ENCODE peak calls at places on chromosome 16, in four cellular contexts. K, U, B and Y are unnamed samples.

GRCh38 chr16:81497690-81498089 is 53.1 kb downstream of the CMIP start:
- DNase-seq in K (no peak), U (no peak), B (no peak), Y (no peak)

GRCh38 chr16:88915639-88916327 is 49.3 kb upstream of the PABPN1L start:
- DNase-seq in K (no peak), U (no peak), B (no peak), Y (no peak)

GRCh38 chr16:29644338-29644857 is 18.6 kb upstream of the SPN start:
- DNase-seq in K (no peak), U (no peak), B (no peak), Y (no peak)

GRCh38 chr16:11743308-11744074 is 834 bp upstream of the TXNDC11 start:
- DNase-seq in K (no peak), U (no peak), B (peak; percentile 86), Y (peak; percentile 50)

GRCh38 chr16:66603537-66604375 is 748 bp upstream of the CMTM3 start:
- DNase-seq in K (peak; percentile 92), U (peak; percentile 68), B (peak; percentile 51), Y (peak; percentile 87)

GRCh38 chr16:9116141-9116540 is 24.7 kb downstream of the HAPSTR1 start:
- DNase-seq in K (no peak), U (no peak), B (no peak), Y (no peak)

GRCh38 chr16:46746821-46747776 is 1.0 kb downstream of the MYLK3 start:
- DNase-seq in K (peak; percentile 76), U (no peak), B (no peak), Y (no peak)

GRCh38 chr16:25575363-25575762 is 116.4 kb upstream of the HS3ST4 start:
- DNase-seq in K (no peak), U (no peak), B (no peak), Y (no peak)

GRCh38 chr16:1510272-1510671 is 17.1 kb downstream of the TELO2 start:
- DNase-seq in K (no peak), U (no peak), B (no peak), Y (no peak)

GRCh38 chr16:72990003-72990521 is 57.9 kb downstream of the ZFHX3 start:
- DNase-seq in K (peak; percentile 95), U (no peak), B (peak; percentile 80), Y (no peak)

GRCh38 chr16:3508736-3509135 is 7.9 kb downstream of the CLUAP1 start:
- DNase-seq in K (peak; percentile 31), U (no peak), B (no peak), Y (no peak)

GRCh38 chr16:11719171-11719570 is 23.5 kb downstream of the TXNDC11 start:
- DNase-seq in K (no peak), U (no peak), B (no peak), Y (no peak)

GRCh38 chr16:89958068-89958467 is 9.5 kb downstream of the DEF8 start:
- DNase-seq in K (no peak), U (no peak), B (peak; percentile 39), Y (no peak)

GRCh38 chr16:54816471-54816870 is 114.2 kb upstream of the IRX5 start:
- DNase-seq in K (no peak), U (no peak), B (no peak), Y (no peak)

GRCh38 chr16:77289331-77289809 is 90.2 kb downstream of the SYCE1L start:
- DNase-seq in K (no peak), U (no peak), B (peak; percentile 88), Y (no peak)

GRCh38 chr16:28561557-28562187 is 8.0 kb downstream of the SGF29 start:
- DNase-seq in K (no peak), U (no peak), B (no peak), Y (no peak)

GRCh38 chr16:12679660-12680272 is 123.9 kb downstream of the CPPED1 start:
- DNase-seq in K (no peak), U (no peak), B (no peak), Y (no peak)

GRCh38 chr16:4358831-4359561 is 7.9 kb upstream of the PAM16 start:
- DNase-seq in K (peak; percentile 93), U (no peak), B (no peak), Y (peak; percentile 75)

GRCh38 chr16:70556063-70556462 is 32.4 kb downstream of the SF3B3 start:
- DNase-seq in K (no peak), U (no peak), B (no peak), Y (no peak)

GRCh38 chr16:73714976-73715375 is 581.6 kb upstream of the PSMD7 start:
- DNase-seq in K (no peak), U (peak; percentile 66), B (no peak), Y (no peak)

GRCh38 chr16:10640934-10641333 is 53.8 kb downstream of the TEKT5 start:
- DNase-seq in K (no peak), U (no peak), B (no peak), Y (no peak)

GRCh38 chr16:10641953-10642949 is 52.5 kb downstream of the TEKT5 start:
- DNase-seq in K (no peak), U (no peak), B (no peak), Y (no peak)

GRCh38 chr16:10642964-10643363 is 51.8 kb downstream of the TEKT5 start:
- DNase-seq in K (no peak), U (no peak), B (no peak), Y (no peak)

GRCh38 chr16:10644092-10644491 is 50.6 kb downstream of the TEKT5 start:
- DNase-seq in K (no peak), U (no peak), B (no peak), Y (no peak)

DNA sequence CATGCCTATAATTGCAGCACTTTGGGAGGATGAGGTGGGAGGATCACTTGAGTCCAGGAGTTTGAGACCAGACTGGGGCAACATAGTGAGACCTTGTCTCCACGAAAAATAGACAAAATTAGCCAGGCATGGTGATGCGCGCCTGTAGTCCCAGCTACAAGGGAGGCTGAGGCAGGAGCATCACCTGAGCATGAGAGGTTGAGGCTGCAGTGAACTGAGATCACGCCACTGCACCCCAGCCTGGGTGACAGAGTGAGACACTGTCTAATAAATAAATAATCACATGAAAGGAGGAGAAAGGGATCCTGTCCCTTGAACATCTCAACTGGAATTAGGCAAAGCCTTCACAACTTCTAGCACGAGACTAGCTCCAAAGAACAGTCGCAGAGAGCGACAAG is 53.2 kb downstream of the TEKT5 start:
- DNase-seq in K (no peak), U (no peak), B (no peak), Y (no peak)
- TF ChIP-seq CTCF in K (no peak), U (no peak), B (no peak), Y (no peak)

GRCh38 chr16:31077592-31078199 is 3.5 kb downstream of the ZNF646 start:
- DNase-seq in K (no peak), U (no peak), B (no peak), Y (no peak)
- TF ChIP-seq CTCF in K (no peak), U (no peak), B (no peak), Y (no peak)

DNA sequence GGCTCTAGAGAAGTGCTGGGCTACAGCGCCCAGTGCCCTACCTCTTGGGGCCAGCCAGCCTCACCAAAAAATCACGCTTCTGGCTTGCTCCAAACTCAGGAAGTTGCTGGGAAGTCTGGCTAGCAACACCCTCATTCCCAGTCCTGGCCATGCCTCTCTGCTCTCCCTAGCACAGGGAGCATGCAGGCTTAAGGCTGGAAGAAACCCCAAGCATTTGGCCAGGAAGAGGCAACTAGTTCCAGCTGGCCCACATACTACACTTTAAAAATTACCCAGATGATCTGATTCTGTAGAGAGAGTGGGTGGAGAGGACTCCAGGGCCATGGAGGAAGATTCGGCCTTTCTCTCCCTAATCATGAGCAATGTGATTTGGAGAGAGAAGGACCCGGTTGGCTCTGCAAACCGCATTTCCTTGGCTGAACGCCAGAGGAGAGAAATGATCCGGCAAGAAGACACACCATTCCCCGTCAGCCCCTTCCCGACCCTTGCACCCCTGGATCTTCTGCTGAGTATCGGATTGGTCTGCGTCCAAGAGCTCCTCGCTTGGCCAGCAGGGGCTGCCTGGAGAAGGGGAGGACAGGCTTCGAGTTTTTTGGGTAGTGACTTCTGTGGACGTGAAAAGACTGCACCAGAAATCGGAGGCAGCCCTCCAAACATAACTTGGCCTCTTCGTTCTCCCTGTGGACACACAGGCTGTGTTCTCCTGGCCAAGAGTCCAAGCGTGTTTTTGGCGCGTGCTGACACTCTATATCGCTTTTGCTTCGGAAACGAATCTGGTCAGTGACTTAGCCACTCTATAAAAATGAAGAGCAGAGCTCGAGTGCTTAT is 406.3 kb downstream of the WWOX start:
- DNase-seq in K (peak; percentile 88), U (no peak), B (peak; percentile 77), Y (no peak)
- TF ChIP-seq CTCF in K (no peak), U (no peak), B (peak; percentile 44), Y (no peak)

GRCh38 chr16:22813223-22813945 is 578 bp upstream of the HS3ST2 start:
- DNase-seq in K (peak; percentile 88), U (no peak), B (peak; percentile 43), Y (peak; percentile 50)
- TF ChIP-seq CTCF in K (no peak), U (peak; percentile 31), B (peak; percentile 66), Y (peak; percentile 26)

DNA sequence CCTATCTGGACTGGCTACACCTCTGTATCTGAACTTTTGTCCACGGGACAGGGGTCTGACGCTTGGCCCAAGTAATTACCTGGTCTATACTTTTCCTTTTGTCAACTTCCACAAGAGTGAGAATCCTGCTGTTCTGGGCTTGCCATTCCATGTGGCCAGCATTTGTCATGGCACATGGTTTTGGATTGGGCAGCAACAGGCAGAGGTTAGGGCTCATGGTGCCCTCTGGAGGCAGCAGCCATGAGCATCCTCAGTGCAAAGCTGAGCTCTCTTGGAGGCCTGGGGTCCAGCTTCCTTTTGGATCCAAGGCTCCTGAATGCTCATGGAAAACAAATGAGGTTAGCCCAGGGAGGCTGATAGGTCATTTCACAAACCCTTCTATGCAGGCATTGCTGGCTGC is 7.5 kb upstream of the EDC4 start:
- DNase-seq in K (no peak), U (peak; percentile 15), B (peak; percentile 61), Y (peak; percentile 30)
- TF ChIP-seq CTCF in K (no peak), U (peak; percentile 40), B (peak; percentile 48), Y (peak; percentile 33)

GRCh38 chr16:86212706-86213426 is 297.5 kb upstream of the FOXF1 start:
- DNase-seq in K (peak; percentile 46), U (no peak), B (no peak), Y (no peak)
- TF ChIP-seq CTCF in K (no peak), U (no peak), B (no peak), Y (no peak)

DNA sequence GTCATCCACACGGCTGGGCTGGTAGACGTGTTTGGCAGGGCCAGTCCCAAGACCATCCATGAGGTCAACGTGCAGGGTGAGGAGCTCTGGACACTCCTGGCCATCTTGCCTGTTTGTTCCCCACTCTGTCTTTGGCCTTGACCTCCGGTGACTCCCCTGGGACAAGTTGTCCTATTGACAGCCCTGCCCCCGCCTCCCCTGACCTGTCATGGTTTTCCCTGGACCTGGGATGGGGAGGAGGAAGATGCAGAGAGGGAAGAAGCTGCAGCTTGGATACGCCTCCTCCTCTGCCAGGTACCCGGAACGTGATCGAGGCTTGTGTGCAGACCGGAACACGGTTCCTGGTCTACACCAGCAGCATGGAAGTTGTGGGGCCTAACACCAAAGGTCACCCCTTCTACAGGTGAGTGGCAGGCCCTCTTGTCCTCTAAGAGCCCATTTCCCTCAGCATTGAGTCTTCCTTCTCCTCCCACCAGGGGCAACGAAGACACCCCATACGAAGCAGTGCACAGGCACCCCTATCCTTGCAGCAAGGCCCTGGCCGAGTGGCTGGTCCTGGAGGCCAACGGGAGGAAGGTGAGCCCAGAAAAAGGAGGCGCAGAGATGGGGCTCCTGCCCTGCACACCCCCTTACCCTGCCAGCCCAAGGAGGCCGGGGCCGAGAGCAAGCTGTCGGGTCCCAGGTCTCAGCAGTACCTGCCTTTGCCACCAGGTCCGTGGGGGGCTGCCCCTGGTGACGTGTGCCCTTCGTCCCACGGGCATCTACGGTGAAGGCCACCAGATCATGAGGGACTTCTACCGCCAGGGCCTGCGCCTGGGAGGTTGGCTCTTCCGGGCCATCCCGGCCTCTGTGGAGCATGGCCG is 1.4 kb downstream of the HSD3B7 start:
- DNase-seq in K (no peak), U (no peak), B (no peak), Y (no peak)
- TF ChIP-seq CTCF in K (no peak), U (no peak), B (no peak), Y (no peak)